ENCODE peak calls at places on chromosomes 4 and X, in four cellular contexts. L is GM06990, F is OCI-LY7, H is uterus. Q is an unnamed sample. For H3K36me3, the result is how much of the 10 kb centered on the place peaks cover.

GRCh38 chrX:31603411-31604120 is 531.7 kb upstream of the FTHL17 start:
- DNase-seq in L (no peak), F (no peak), H (no peak), Q (no peak)

GRCh38 chr4:85861064-85861767 is 386.3 kb downstream of the ARHGAP24 start:
- DNase-seq in L (no peak), F (no peak), H (no peak), Q (no peak)

GRCh38 chr4:173489514-173489913 is 40.5 kb downstream of the HAND2 start:
- DNase-seq in L (no peak), F (no peak), H (no peak), Q (no peak)

GRCh38 chrX:154018518-154019060 is 1.1 kb downstream of the IRAK1 start:
- DNase-seq in L (no peak), F (peak), H (no peak), Q (no peak)

GRCh38 chr4:2947926-2948325 is 15.3 kb downstream of the NOP14 start:
- DNase-seq in L (no peak), F (no peak), H (no peak), Q (peak)

GRCh38 chr4:149095798-149096197 is 653.6 kb upstream of the NR3C2 start:
- DNase-seq in L (no peak), F (no peak), H (no peak), Q (no peak)

GRCh38 chr4:7872264-7872771 is 67.3 kb downstream of the AFAP1 start:
- DNase-seq in L (no peak), F (no peak), H (peak), Q (no peak)

GRCh38 chrX:101191217-101191750 is 28.3 kb upstream of the DRP2 start:
- DNase-seq in L (no peak), F (no peak), H (peak), Q (peak)

GRCh38 chr4:2685541-2685940 is 70.6 kb downstream of the TNIP2 start:
- DNase-seq in L (no peak), F (no peak), H (no peak), Q (no peak)

GRCh38 chr4:36138221-36138620 is 106.1 kb downstream of the ARAP2 start:
- DNase-seq in L (no peak), F (no peak), H (no peak), Q (no peak)

GRCh38 chr4:2862528-2862927 is 18.9 kb downstream of the ADD1 start:
- DNase-seq in L (no peak), F (no peak), H (no peak), Q (no peak)

GRCh38 chr4:162988530-162988929 is 178.2 kb downstream of the NAF1 start:
- DNase-seq in L (no peak), F (no peak), H (no peak), Q (no peak)

GRCh38 chr4:31613946-31614623 is 893.9 kb downstream of the PCDH7 start:
- DNase-seq in L (no peak), F (no peak), H (no peak), Q (no peak)

GRCh38 chrX:6460893-6461490 is 73.9 kb downstream of the VCX3A start:
- DNase-seq in L (no peak), F (no peak), H (no peak), Q (no peak)

GRCh38 chr4:86558799-86559198 is 35.3 kb upstream of the PTPN13 start:
- DNase-seq in L (no peak), F (no peak), H (no peak), Q (no peak)

GRCh38 chr4:78683352-78683751 is 92.8 kb upstream of the BMP2K start:
- DNase-seq in L (no peak), F (no peak), H (no peak), Q (no peak)

GRCh38 chr4:155819066-155819465 is 47.0 kb downstream of the ASIC5 start:
- DNase-seq in L (no peak), F (no peak), H (no peak), Q (no peak)

GRCh38 chr4:47652092-47652491 is 167.0 kb downstream of the ATP10D start:
- DNase-seq in L (no peak), F (no peak), H (no peak), Q (no peak)

GRCh38 chr4:173288296-173288695 is 45.9 kb downstream of the HMGB2 start:
- DNase-seq in L (peak), F (peak), H (peak), Q (peak)

GRCh38 chr4:10750714-10751113 is 66.1 kb upstream of the CLNK start:
- DNase-seq in L (no peak), F (no peak), H (no peak), Q (peak)

GRCh38 chrX:71106427-71106826 is at the start of gene CXorf65:
- DNase-seq in L (no peak), F (no peak), H (no peak), Q (no peak)

GRCh38 chr4:112650332-112650731 is 13.4 kb downstream of the LARP7 start:
- DNase-seq in L (no peak), F (no peak), H (no peak), Q (no peak)

DNA sequence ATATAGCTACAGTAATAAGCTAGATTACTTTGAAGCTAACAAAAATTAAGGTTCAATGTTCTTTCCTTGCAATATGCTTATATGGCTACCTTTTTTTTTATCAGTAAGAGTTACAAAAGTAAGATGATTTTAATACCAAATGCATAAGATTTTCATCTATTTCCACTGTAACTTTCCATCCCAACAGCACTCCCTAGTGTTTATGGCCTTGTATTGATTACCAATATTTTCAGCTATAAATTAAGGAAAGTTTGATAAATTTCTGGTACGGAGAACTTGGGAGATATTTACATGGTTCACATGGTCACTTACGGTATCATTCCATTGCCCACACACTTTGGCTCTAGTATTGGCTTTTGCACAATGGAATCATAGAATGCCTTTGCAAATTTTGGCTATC is 448.9 kb upstream of the PABPC4L start:
- DNase-seq in L (no peak), F (no peak), H (no peak), Q (no peak)
- TF ChIP-seq CTCF in L (no peak), F (no peak), H (no peak), Q (no peak)

DNA sequence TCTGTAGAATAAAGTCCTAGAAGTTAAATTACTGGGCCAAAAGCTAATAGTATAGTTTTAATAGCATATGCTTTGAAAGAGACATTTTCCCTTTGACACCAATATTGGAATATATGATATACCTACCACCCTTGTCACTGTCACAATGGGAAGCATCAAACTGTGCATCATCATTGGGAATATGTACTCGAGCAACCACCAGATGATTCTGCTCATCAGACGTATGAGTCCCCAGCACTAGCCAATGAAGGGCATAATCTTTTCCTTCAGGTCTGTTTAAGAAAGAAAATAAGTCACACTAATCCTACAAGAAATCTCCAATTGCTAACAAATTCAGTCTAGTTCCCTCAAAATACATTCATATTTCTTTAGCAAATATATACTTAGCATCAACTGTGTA is 7.3 kb downstream of the RBBP7 start:
- DNase-seq in L (no peak), F (no peak), H (no peak), Q (no peak)
- H3K36me3 ChIP-seq in L (under half), F (half or more), H (under half), Q (under half)

DNA sequence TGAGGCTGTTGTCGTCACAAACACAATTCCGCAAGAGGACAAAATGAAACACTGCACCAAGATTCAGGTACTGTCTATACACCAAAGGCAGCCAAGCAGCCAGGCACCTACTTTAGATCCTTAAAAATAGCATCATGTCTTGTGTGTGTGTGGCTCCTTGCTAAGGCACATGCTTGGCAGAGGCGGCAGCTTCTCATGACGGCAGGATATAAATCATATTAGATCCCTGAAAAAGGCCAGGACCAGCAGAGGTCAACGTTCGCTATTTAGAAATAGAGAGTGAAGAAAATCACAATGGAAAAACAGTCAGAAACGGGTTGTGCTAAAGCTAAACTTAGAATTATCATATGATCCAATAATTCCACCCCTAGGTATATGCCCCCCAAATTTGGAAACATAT is 29.5 kb downstream of the PRPS2 start:
- DNase-seq in L (no peak), F (no peak), H (no peak), Q (no peak)
- TF ChIP-seq CTCF in L (no peak), F (no peak), H (no peak), Q (no peak)

DNA sequence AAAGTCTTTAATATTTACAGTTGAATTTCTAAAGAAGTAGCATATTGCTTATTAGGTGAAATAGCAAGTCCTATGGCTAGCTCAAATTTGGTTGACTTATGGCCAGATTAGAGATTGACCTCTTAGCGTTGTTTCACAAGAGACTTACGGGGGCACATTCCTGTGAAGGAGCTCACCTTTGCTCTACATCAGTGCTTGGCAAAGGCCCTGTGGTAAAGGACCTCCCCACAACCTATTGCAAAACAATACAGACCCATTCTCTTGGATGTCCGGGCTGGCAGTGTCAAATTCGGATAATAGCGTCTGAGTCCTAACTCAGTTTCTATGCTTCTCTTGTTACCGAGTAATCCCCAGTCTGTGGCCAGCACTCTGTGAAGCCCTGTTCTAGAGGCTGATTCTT is 10.9 kb downstream of the PDHA1 start:
- DNase-seq in L (no peak), F (no peak), H (no peak), Q (no peak)
- H3K36me3 ChIP-seq in L (under half), F (half or more), H (under half), Q (half or more)

GRCh38 chr4:82852751-82853053 is 38.3 kb downstream of the SEC31A start:
- DNase-seq in L (no peak), F (no peak), H (no peak), Q (no peak)
- TF ChIP-seq CTCF in L (no peak), F (no peak), H (no peak), Q (no peak)

GRCh38 chrX:47171996-47172395 is 21.6 kb upstream of the UBA1 start:
- DNase-seq in L (no peak), F (no peak), H (no peak), Q (no peak)
- H3K36me3 ChIP-seq in L (under half), F (under half), H (under half), Q (under half)

DNA sequence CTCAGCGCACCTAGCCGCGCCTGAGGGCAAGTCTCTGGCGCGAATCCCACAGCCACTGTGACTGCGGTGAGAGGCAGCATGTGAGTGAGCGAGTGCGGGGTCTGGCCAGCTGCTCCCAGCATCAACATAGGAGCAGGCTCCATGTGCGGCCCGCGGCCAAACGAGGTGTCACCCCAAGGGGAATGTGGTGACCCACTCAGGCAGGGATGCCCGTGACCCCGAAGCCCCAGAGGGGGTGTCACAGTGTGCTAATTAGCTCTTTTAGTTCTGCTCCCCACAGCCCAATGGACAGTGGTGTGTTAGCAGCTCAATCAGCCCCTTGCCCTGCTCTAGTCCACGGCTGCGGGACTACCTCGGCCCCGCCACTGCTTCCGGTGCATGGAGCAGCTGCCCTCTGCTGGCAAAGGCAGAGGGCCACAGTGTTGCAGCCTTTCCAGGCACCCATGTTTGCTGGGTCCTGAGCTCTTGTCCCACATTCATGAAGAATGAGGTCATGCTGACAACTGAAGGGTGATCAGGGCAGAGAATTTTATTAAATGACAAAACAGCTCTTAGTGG is 61.4 kb downstream of the AGA start:
- DNase-seq in L (no peak), F (peak), H (no peak), Q (no peak)
- TF ChIP-seq CTCF in L (peak), F (peak), H (no peak), Q (no peak)

Q was measured in left ventricle myocardium inferior.